ENCODE peak calls at places on chromosomes 4 and X, in nine cellular contexts. G is iPS DF 19.7; I is sciatic nerve; O is stimulated activated CD4-positive, alpha-beta T cell treated with anti-CD3 and anti-CD28 coated beads, Interleukin-15, amount 100 ng/mL, for 1 hour; L is NCI-H774; P is aorta; Y is NCI-H2171 treated with DMSO at 0.1 percent for 48 hours; A is choroid plexus epithelial cell; Q is HEK293T. H is an unnamed sample.

GRCh38 chr4:120555058-120555457 is 367.5 kb downstream of the PRDM5 start:
- DNase-seq in G (no peak), I (no peak), O (no peak), L (peak; percentile 1), P (no peak), Y (no peak), A (no peak), Q (no peak), H (no peak)

GRCh38 chrX:46444011-46444410 is 101.2 kb downstream of the ZNF674 start:
- DNase-seq in G (no peak), I (no peak), O (no peak), L (no peak), P (no peak), Y (no peak), A (peak; percentile 87), Q (no peak), H (peak; percentile 26)

GRCh38 chr4:54067163-54067562 is 2.8 kb upstream of the CHIC2 start:
- DNase-seq in G (no peak), I (no peak), O (no peak), L (no peak), P (peak; percentile 69), Y (no peak), A (peak; percentile 37), Q (no peak), H (no peak)

GRCh38 chrX:139892512-139892911 is 40.3 kb downstream of the ATP11C start:
- DNase-seq in G (no peak), I (no peak), O (no peak), L (no peak), P (no peak), Y (no peak), A (no peak), Q (no peak), H (no peak)

GRCh38 chrX:109902665-109903064 is 100.2 kb upstream of the TMEM164 start:
- DNase-seq in G (no peak), I (no peak), O (no peak), L (no peak), P (no peak), Y (no peak), A (peak; percentile 78), Q (no peak), H (no peak)

GRCh38 chrX:47540754-47541538 is 20.1 kb upstream of the ARAF start:
- DNase-seq in G (peak; percentile 81), I (peak; percentile 79), O (no peak), L (peak; percentile 67), P (peak; percentile 83), Y (peak; percentile 55), A (peak; percentile 95), Q (peak; percentile 90), H (peak; percentile 55)

GRCh38 chrX:63250253-63250868 is 100.8 kb downstream of the SPIN4 start:
- DNase-seq in G (peak; percentile 47), I (peak; percentile 56), O (no peak), L (no peak), P (no peak), Y (no peak), A (peak; percentile 89), Q (peak; percentile 36), H (no peak)

GRCh38 chr4:40255722-40256281 is 59.0 kb downstream of the RHOH start:
- DNase-seq in G (no peak), I (no peak), O (no peak), L (no peak), P (no peak), Y (peak; percentile 25), A (peak; percentile 96), Q (no peak), H (peak; percentile 33)

GRCh38 chr4:81919238-81919637 is 447.5 kb upstream of the RASGEF1B start:
- DNase-seq in G (peak; percentile 28), I (no peak), O (no peak), L (no peak), P (no peak), Y (peak; percentile 2), A (peak; percentile 6), Q (peak; percentile 55), H (no peak)

GRCh38 chr4:152817331-152817730 is 37.6 kb downstream of the ARFIP1 start:
- DNase-seq in G (no peak), I (no peak), O (no peak), L (no peak), P (no peak), Y (no peak), A (peak; percentile 52), Q (no peak), H (no peak)

GRCh38 chr4:107906458-107907100 is 24.8 kb upstream of the CYP2U1 start:
- DNase-seq in G (peak; percentile 28), I (no peak), O (no peak), L (no peak), P (no peak), Y (no peak), A (no peak), Q (no peak), H (no peak)

GRCh38 chr4:1413687-1414479 is 7.6 kb upstream of the NKX1-1 start:
- DNase-seq in G (no peak), I (no peak), O (no peak), L (no peak), P (peak; percentile 42), Y (no peak), A (no peak), Q (no peak), H (no peak)

GRCh38 chrX:43562372-43562771 is 93.7 kb upstream of the MAOA start:
- DNase-seq in G (no peak), I (no peak), O (no peak), L (no peak), P (no peak), Y (no peak), A (peak; percentile 10), Q (no peak), H (no peak)

GRCh38 chrX:44935640-44936039 is 62.7 kb downstream of the KDM6A start:
- DNase-seq in G (no peak), I (no peak), O (no peak), L (no peak), P (no peak), Y (no peak), A (no peak), Q (no peak), H (no peak)

GRCh38 chr4:146311238-146311970 is 97.1 kb downstream of the REELD1 start:
- DNase-seq in G (no peak), I (no peak), O (no peak), L (no peak), P (no peak), Y (peak; percentile 3), A (peak; percentile 16), Q (no peak), H (no peak)

GRCh38 chrX:47218280-47218919 is at the start of gene CDK16:
- DNase-seq in G (no peak), I (peak; percentile 88), O (peak; percentile 53), L (peak; percentile 63), P (peak; percentile 90), Y (peak; percentile 83), A (peak; percentile 84), Q (peak; percentile 87), H (peak; percentile 35)

GRCh38 chr4:153267013-153267412 is 62.8 kb downstream of the TRIM2 start:
- DNase-seq in G (no peak), I (no peak), O (no peak), L (no peak), P (no peak), Y (no peak), A (peak; percentile 82), Q (no peak), H (no peak)

GRCh38 chr4:153402366-153402765 is 57.9 kb downstream of the MND1 start:
- DNase-seq in G (no peak), I (no peak), O (no peak), L (no peak), P (no peak), Y (no peak), A (peak; percentile 50), Q (no peak), H (no peak)

GRCh38 chrX:318739-319578 is at the start of gene GTPBP6:
- DNase-seq in G (peak; percentile 96), I (peak; percentile 100), O (peak; percentile 95), L (no peak), P (peak; percentile 100), Y (no peak), A (peak; percentile 100), Q (peak; percentile 94), H (peak; percentile 88)

GRCh38 chr4:71689822-71690221 is 94.1 kb downstream of the GC start:
- DNase-seq in G (no peak), I (no peak), O (no peak), L (no peak), P (no peak), Y (no peak), A (peak; percentile 5), Q (no peak), H (no peak)

GRCh38 chr4:123505077-123505456 is 108.5 kb downstream of the SPRY1 start:
- DNase-seq in G (no peak), I (no peak), O (no peak), L (no peak), P (no peak), Y (no peak), A (peak; percentile 66), Q (no peak), H (no peak)

GRCh38 chr4:57093816-57094481 is 16.2 kb downstream of the IGFBP7 start:
- DNase-seq in G (no peak), I (no peak), O (no peak), L (no peak), P (no peak), Y (no peak), A (peak; percentile 39), Q (no peak), H (no peak)

GRCh38 chr4:153566751-153567150 is 100.6 kb downstream of the TMEM131L start:
- DNase-seq in G (no peak), I (no peak), O (no peak), L (no peak), P (no peak), Y (no peak), A (no peak), Q (no peak), H (no peak)

GRCh38 chr4:39255266-39255665 is 72.9 kb downstream of the WDR19 start:
- DNase-seq in G (no peak), I (no peak), O (no peak), L (no peak), P (no peak), Y (no peak), A (peak; percentile 59), Q (no peak), H (peak; percentile 35)

GRCh38 chrX:107728342-107729099 is 47.1 kb downstream of the TSC22D3 start:
- DNase-seq in G (no peak), I (no peak), O (no peak), L (peak; percentile 63), P (no peak), Y (no peak), A (no peak), Q (no peak), H (no peak)

GRCh38 chr4:148515248-148515647 is 73.0 kb upstream of the NR3C2 start:
- DNase-seq in G (no peak), I (no peak), O (no peak), L (no peak), P (no peak), Y (no peak), A (peak; percentile 52), Q (no peak), H (no peak)

H was measured in H54.